ENCODE peak calls at places on chromosome 15, in seven cellular contexts. I is stimulated activated naive CD8-positive, alpha-beta T cell treated with anti-CD3 and anti-CD28 coated beads, Interleukin-15, Interleukin-2, amounts not matched to agents 100 U/mL and 50 U/mL, for 24 hours; D is WTC11; T is Panc1; Q is K562; V is natural killer cell treated with Interleukin-12 subunit alpha and Interleukin-12 subunit beta and Interleukin-15 and Interleukin-18, amount 100 ng/mL, for 72 hours; C is heart left ventricle. H is an unnamed sample.

GRCh38 chr15:96977886-96978285 is 647.4 kb downstream of the NR2F2 start:
- ATAC-seq in T (no peak), V (no peak), I (no peak), D (peak; percentile 60), Q (no peak), C (no peak), H (no peak)

GRCh38 chr15:72970965-72971746 is 81.1 kb upstream of the NEO1 start:
- ATAC-seq in I (no peak), C (no peak), Q (no peak), V (no peak), T (no peak), D (no peak), H (no peak)

GRCh38 chr15:85723960-85724945 is 70.5 kb downstream of the KLHL25 start:
- ATAC-seq in D (no peak), I (peak; percentile 69), C (peak; percentile 64), V (peak; percentile 71), T (no peak), Q (no peak), H (no peak)

GRCh38 chr15:99139276-99139675 is 34.4 kb downstream of the SYNM start:
- ATAC-seq in C (peak; percentile 19), T (no peak), D (peak; percentile 27), I (no peak), V (no peak), Q (no peak), H (no peak)

GRCh38 chr15:41782486-41783271 is 8.4 kb downstream of the MAPKBP1 start:
- ATAC-seq in D (no peak), I (no peak), C (no peak), Q (no peak), T (no peak), V (no peak), H (no peak)

GRCh38 chr15:101288905-101289513 is 6.0 kb downstream of the SNRPA1 start:
- ATAC-seq in Q (peak; percentile 72), V (no peak), C (peak; percentile 52), T (peak; percentile 61), I (no peak), D (peak; percentile 24), H (no peak)

GRCh38 chr15:69666441-69666882 is 213.8 kb downstream of the RPLP1 start:
- ATAC-seq in D (no peak), V (no peak), Q (no peak), I (no peak), C (peak; percentile 60), T (no peak), H (peak; percentile 37)

GRCh38 chr15:67823371-67824156 is 1.7 kb upstream of the SKOR1 start:
- ATAC-seq in V (no peak), D (no peak), C (no peak), T (peak; percentile 52), Q (peak; percentile 42), I (no peak), H (no peak)

GRCh38 chr15:80620141-80620540 is 75.0 kb upstream of the ABHD17C start:
- ATAC-seq in T (no peak), D (no peak), V (no peak), I (no peak), Q (no peak), C (no peak), H (no peak)

GRCh38 chr15:31390777-31391486 is 64.3 kb downstream of the KLF13 start:
- ATAC-seq in D (no peak), V (no peak), C (no peak), T (no peak), I (no peak), Q (no peak), H (no peak)

GRCh38 chr15:44779761-44780160 is 43.4 kb downstream of the TRIM69 start:
- ATAC-seq in V (no peak), D (no peak), I (no peak), C (no peak), Q (no peak), T (no peak), H (no peak)

H was measured in gastroesophageal sphincter.